ENCODE peak calls at places on chromosomes 11 and 22, in nine cellular contexts. One of them, this sample, is unnamed.

GRCh38 chr22:48423481-48423901 is 1404.2 kb downstream of the BRD1 start:
- DNase-seq in CMK: no peak
- DNase-seq in AG04449: peak; percentile 26
- DNase-seq in mesenteric fat pad: peak; percentile 22
- DNase-seq in GM12892: no peak
- DNase-seq in transverse colon: no peak
- DNase-seq in activated CD4-positive, CD25-positive, alpha-beta regulatory T cell treated with anti-CD3 and anti-CD28 coated beads, Interleukin-2, amount 50 U/mL, for 72 hours: no peak
- DNase-seq in NCI-H1436 treated with DMSO at 0.1 percent for 48 hours: no peak
- DNase-seq in SK-N-SH: no peak
- DNase-seq in this sample: no peak

GRCh38 chr22:48491451-48491941 is 1336.2 kb downstream of the BRD1 start:
- DNase-seq in CMK: no peak
- DNase-seq in AG04449: no peak
- DNase-seq in mesenteric fat pad: peak; percentile 51
- DNase-seq in GM12892: no peak
- DNase-seq in transverse colon: no peak
- DNase-seq in activated CD4-positive, CD25-positive, alpha-beta regulatory T cell treated with anti-CD3 and anti-CD28 coated beads, Interleukin-2, amount 50 U/mL, for 72 hours: no peak
- DNase-seq in NCI-H1436 treated with DMSO at 0.1 percent for 48 hours: no peak
- DNase-seq in SK-N-SH: no peak
- DNase-seq in this sample: no peak

GRCh38 chr22:31537019-31537535 is 40.7 kb downstream of the SFI1 start:
- DNase-seq in CMK: no peak
- DNase-seq in AG04449: no peak
- DNase-seq in mesenteric fat pad: no peak
- DNase-seq in GM12892: no peak
- DNase-seq in transverse colon: no peak
- DNase-seq in activated CD4-positive, CD25-positive, alpha-beta regulatory T cell treated with anti-CD3 and anti-CD28 coated beads, Interleukin-2, amount 50 U/mL, for 72 hours: no peak
- DNase-seq in NCI-H1436 treated with DMSO at 0.1 percent for 48 hours: no peak
- DNase-seq in SK-N-SH: no peak
- DNase-seq in this sample: no peak

GRCh38 chr11:92589512-92589911 is 364.9 kb downstream of the FAT3 start:
- DNase-seq in CMK: no peak
- DNase-seq in AG04449: no peak
- DNase-seq in mesenteric fat pad: no peak
- DNase-seq in GM12892: no peak
- DNase-seq in transverse colon: no peak
- DNase-seq in activated CD4-positive, CD25-positive, alpha-beta regulatory T cell treated with anti-CD3 and anti-CD28 coated beads, Interleukin-2, amount 50 U/mL, for 72 hours: no peak
- DNase-seq in NCI-H1436 treated with DMSO at 0.1 percent for 48 hours: no peak
- DNase-seq in SK-N-SH: no peak
- DNase-seq in this sample: no peak

GRCh38 chr11:123235117-123235686 is 40.2 kb upstream of the CLMP start:
- DNase-seq in CMK: peak; percentile 9
- DNase-seq in AG04449: no peak
- DNase-seq in mesenteric fat pad: no peak
- DNase-seq in GM12892: no peak
- DNase-seq in transverse colon: peak; percentile 50
- DNase-seq in activated CD4-positive, CD25-positive, alpha-beta regulatory T cell treated with anti-CD3 and anti-CD28 coated beads, Interleukin-2, amount 50 U/mL, for 72 hours: peak; percentile 62
- DNase-seq in NCI-H1436 treated with DMSO at 0.1 percent for 48 hours: no peak
- DNase-seq in SK-N-SH: peak; percentile 68
- DNase-seq in this sample: no peak

GRCh38 chr11:114343493-114343892 is 47.3 kb downstream of the NNMT start:
- DNase-seq in CMK: no peak
- DNase-seq in AG04449: no peak
- DNase-seq in mesenteric fat pad: no peak
- DNase-seq in GM12892: no peak
- DNase-seq in transverse colon: no peak
- DNase-seq in activated CD4-positive, CD25-positive, alpha-beta regulatory T cell treated with anti-CD3 and anti-CD28 coated beads, Interleukin-2, amount 50 U/mL, for 72 hours: no peak
- DNase-seq in NCI-H1436 treated with DMSO at 0.1 percent for 48 hours: no peak
- DNase-seq in SK-N-SH: no peak
- DNase-seq in this sample: no peak

GRCh38 chr22:44486538-44486937 is 11.5 kb downstream of the RTL6 start:
- DNase-seq in CMK: no peak
- DNase-seq in AG04449: no peak
- DNase-seq in mesenteric fat pad: no peak
- DNase-seq in GM12892: no peak
- DNase-seq in transverse colon: no peak
- DNase-seq in activated CD4-positive, CD25-positive, alpha-beta regulatory T cell treated with anti-CD3 and anti-CD28 coated beads, Interleukin-2, amount 50 U/mL, for 72 hours: no peak
- DNase-seq in NCI-H1436 treated with DMSO at 0.1 percent for 48 hours: no peak
- DNase-seq in SK-N-SH: no peak
- DNase-seq in this sample: no peak

GRCh38 chr11:68010058-68011041 is at the start of gene ALDH3B1:
- DNase-seq in CMK: peak; percentile 74
- DNase-seq in AG04449: no peak
- DNase-seq in mesenteric fat pad: peak; percentile 97
- DNase-seq in GM12892: no peak
- DNase-seq in transverse colon: peak; percentile 92
- DNase-seq in activated CD4-positive, CD25-positive, alpha-beta regulatory T cell treated with anti-CD3 and anti-CD28 coated beads, Interleukin-2, amount 50 U/mL, for 72 hours: no peak
- DNase-seq in NCI-H1436 treated with DMSO at 0.1 percent for 48 hours: no peak
- DNase-seq in SK-N-SH: peak; percentile 52
- DNase-seq in this sample: peak; percentile 55

GRCh38 chr11:44659641-44660040 is 67.1 kb upstream of the TSPAN18 start:
- DNase-seq in CMK: no peak
- DNase-seq in AG04449: no peak
- DNase-seq in mesenteric fat pad: no peak
- DNase-seq in GM12892: no peak
- DNase-seq in transverse colon: peak; percentile 32
- DNase-seq in activated CD4-positive, CD25-positive, alpha-beta regulatory T cell treated with anti-CD3 and anti-CD28 coated beads, Interleukin-2, amount 50 U/mL, for 72 hours: no peak
- DNase-seq in NCI-H1436 treated with DMSO at 0.1 percent for 48 hours: no peak
- DNase-seq in SK-N-SH: peak; percentile 42
- DNase-seq in this sample: no peak

GRCh38 chr11:12556788-12557384 is 117.3 kb upstream of the TEAD1 start:
- DNase-seq in CMK: no peak
- DNase-seq in AG04449: peak; percentile 90
- DNase-seq in mesenteric fat pad: no peak
- DNase-seq in GM12892: no peak
- DNase-seq in transverse colon: peak; percentile 56
- DNase-seq in activated CD4-positive, CD25-positive, alpha-beta regulatory T cell treated with anti-CD3 and anti-CD28 coated beads, Interleukin-2, amount 50 U/mL, for 72 hours: no peak
- DNase-seq in NCI-H1436 treated with DMSO at 0.1 percent for 48 hours: no peak
- DNase-seq in SK-N-SH: no peak
- DNase-seq in this sample: peak; percentile 89

GRCh38 chr22:18091478-18091877 is 13.7 kb downstream of the PEX26 start:
- DNase-seq in CMK: no peak
- DNase-seq in AG04449: no peak
- DNase-seq in mesenteric fat pad: no peak
- DNase-seq in GM12892: no peak
- DNase-seq in transverse colon: no peak
- DNase-seq in activated CD4-positive, CD25-positive, alpha-beta regulatory T cell treated with anti-CD3 and anti-CD28 coated beads, Interleukin-2, amount 50 U/mL, for 72 hours: no peak
- DNase-seq in NCI-H1436 treated with DMSO at 0.1 percent for 48 hours: no peak
- DNase-seq in SK-N-SH: no peak
- DNase-seq in this sample: no peak

GRCh38 chr11:118657709-118658108 is 21.7 kb downstream of the TREH start:
- DNase-seq in CMK: no peak
- DNase-seq in AG04449: no peak
- DNase-seq in mesenteric fat pad: no peak
- DNase-seq in GM12892: no peak
- DNase-seq in transverse colon: no peak
- DNase-seq in activated CD4-positive, CD25-positive, alpha-beta regulatory T cell treated with anti-CD3 and anti-CD28 coated beads, Interleukin-2, amount 50 U/mL, for 72 hours: no peak
- DNase-seq in NCI-H1436 treated with DMSO at 0.1 percent for 48 hours: no peak
- DNase-seq in SK-N-SH: no peak
- DNase-seq in this sample: no peak

GRCh38 chr22:48239461-48240164 is 1477.2 kb downstream of the TBC1D22A start:
- DNase-seq in CMK: no peak
- DNase-seq in AG04449: no peak
- DNase-seq in mesenteric fat pad: no peak
- DNase-seq in GM12892: no peak
- DNase-seq in transverse colon: no peak
- DNase-seq in activated CD4-positive, CD25-positive, alpha-beta regulatory T cell treated with anti-CD3 and anti-CD28 coated beads, Interleukin-2, amount 50 U/mL, for 72 hours: no peak
- DNase-seq in NCI-H1436 treated with DMSO at 0.1 percent for 48 hours: no peak
- DNase-seq in SK-N-SH: no peak
- DNase-seq in this sample: no peak

GRCh38 chr22:31583861-31584485 is 78.0 kb downstream of the PISD start:
- DNase-seq in CMK: no peak
- DNase-seq in AG04449: no peak
- DNase-seq in mesenteric fat pad: no peak
- DNase-seq in GM12892: no peak
- DNase-seq in transverse colon: no peak
- DNase-seq in activated CD4-positive, CD25-positive, alpha-beta regulatory T cell treated with anti-CD3 and anti-CD28 coated beads, Interleukin-2, amount 50 U/mL, for 72 hours: no peak
- DNase-seq in NCI-H1436 treated with DMSO at 0.1 percent for 48 hours: no peak
- DNase-seq in SK-N-SH: no peak
- DNase-seq in this sample: peak; percentile 31

GRCh38 chr22:36029406-36029755 is 757 bp upstream of the RBFOX2 start:
- DNase-seq in CMK: no peak
- DNase-seq in AG04449: no peak
- DNase-seq in mesenteric fat pad: no peak
- DNase-seq in GM12892: no peak
- DNase-seq in transverse colon: no peak
- DNase-seq in activated CD4-positive, CD25-positive, alpha-beta regulatory T cell treated with anti-CD3 and anti-CD28 coated beads, Interleukin-2, amount 50 U/mL, for 72 hours: no peak
- DNase-seq in NCI-H1436 treated with DMSO at 0.1 percent for 48 hours: no peak
- DNase-seq in SK-N-SH: no peak
- DNase-seq in this sample: no peak

GRCh38 chr11:94746721-94747120 is 21.4 kb upstream of the AMOTL1 start:
- DNase-seq in CMK: no peak
- DNase-seq in AG04449: no peak
- DNase-seq in mesenteric fat pad: no peak
- DNase-seq in GM12892: no peak
- DNase-seq in transverse colon: no peak
- DNase-seq in activated CD4-positive, CD25-positive, alpha-beta regulatory T cell treated with anti-CD3 and anti-CD28 coated beads, Interleukin-2, amount 50 U/mL, for 72 hours: no peak
- DNase-seq in NCI-H1436 treated with DMSO at 0.1 percent for 48 hours: no peak
- DNase-seq in SK-N-SH: no peak
- DNase-seq in this sample: no peak

GRCh38 chr11:7630002-7630401 is 43.3 kb downstream of the CYB5R2 start:
- DNase-seq in CMK: no peak
- DNase-seq in AG04449: no peak
- DNase-seq in mesenteric fat pad: no peak
- DNase-seq in GM12892: no peak
- DNase-seq in transverse colon: no peak
- DNase-seq in activated CD4-positive, CD25-positive, alpha-beta regulatory T cell treated with anti-CD3 and anti-CD28 coated beads, Interleukin-2, amount 50 U/mL, for 72 hours: no peak
- DNase-seq in NCI-H1436 treated with DMSO at 0.1 percent for 48 hours: no peak
- DNase-seq in SK-N-SH: no peak
- DNase-seq in this sample: no peak

GRCh38 chr22:38230108-38230825 is 28.5 kb downstream of the MAFF start:
- DNase-seq in CMK: peak; percentile 67
- DNase-seq in AG04449: no peak
- DNase-seq in mesenteric fat pad: no peak
- DNase-seq in GM12892: no peak
- DNase-seq in transverse colon: peak; percentile 80
- DNase-seq in activated CD4-positive, CD25-positive, alpha-beta regulatory T cell treated with anti-CD3 and anti-CD28 coated beads, Interleukin-2, amount 50 U/mL, for 72 hours: no peak
- DNase-seq in NCI-H1436 treated with DMSO at 0.1 percent for 48 hours: no peak
- DNase-seq in SK-N-SH: no peak
- DNase-seq in this sample: no peak

GRCh38 chr11:68106165-68106940 is 14.8 kb downstream of the CHKA start:
- DNase-seq in CMK: no peak
- DNase-seq in AG04449: no peak
- DNase-seq in mesenteric fat pad: no peak
- DNase-seq in GM12892: no peak
- DNase-seq in transverse colon: peak; percentile 82
- DNase-seq in activated CD4-positive, CD25-positive, alpha-beta regulatory T cell treated with anti-CD3 and anti-CD28 coated beads, Interleukin-2, amount 50 U/mL, for 72 hours: no peak
- DNase-seq in NCI-H1436 treated with DMSO at 0.1 percent for 48 hours: no peak
- DNase-seq in SK-N-SH: no peak
- DNase-seq in this sample: no peak

GRCh38 chr11:8963569-8964323 is 496 bp downstream of the TMEM9B start:
- DNase-seq in CMK: peak; percentile 49
- DNase-seq in AG04449: no peak
- DNase-seq in mesenteric fat pad: peak; percentile 93
- DNase-seq in GM12892: peak; percentile 63
- DNase-seq in transverse colon: peak; percentile 90
- DNase-seq in activated CD4-positive, CD25-positive, alpha-beta regulatory T cell treated with anti-CD3 and anti-CD28 coated beads, Interleukin-2, amount 50 U/mL, for 72 hours: peak; percentile 81
- DNase-seq in NCI-H1436 treated with DMSO at 0.1 percent for 48 hours: peak; percentile 4
- DNase-seq in SK-N-SH: peak; percentile 85
- DNase-seq in this sample: peak; percentile 13

GRCh38 chr11:13238879-13239514 is 38.6 kb upstream of the BMAL1 start:
- DNase-seq in CMK: peak; percentile 20
- DNase-seq in AG04449: no peak
- DNase-seq in mesenteric fat pad: no peak
- DNase-seq in GM12892: no peak
- DNase-seq in transverse colon: peak; percentile 46
- DNase-seq in activated CD4-positive, CD25-positive, alpha-beta regulatory T cell treated with anti-CD3 and anti-CD28 coated beads, Interleukin-2, amount 50 U/mL, for 72 hours: peak; percentile 53
- DNase-seq in NCI-H1436 treated with DMSO at 0.1 percent for 48 hours: no peak
- DNase-seq in SK-N-SH: peak; percentile 32
- DNase-seq in this sample: no peak

GRCh38 chr22:23251445-23252093 is 71.3 kb downstream of the BCR start:
- DNase-seq in CMK: no peak
- DNase-seq in AG04449: no peak
- DNase-seq in mesenteric fat pad: no peak
- DNase-seq in GM12892: no peak
- DNase-seq in transverse colon: peak; percentile 43
- DNase-seq in activated CD4-positive, CD25-positive, alpha-beta regulatory T cell treated with anti-CD3 and anti-CD28 coated beads, Interleukin-2, amount 50 U/mL, for 72 hours: no peak
- DNase-seq in NCI-H1436 treated with DMSO at 0.1 percent for 48 hours: no peak
- DNase-seq in SK-N-SH: no peak
- DNase-seq in this sample: no peak

GRCh38 chr11:131056036-131056435 is 139.8 kb upstream of the SNX19 start:
- DNase-seq in CMK: no peak
- DNase-seq in AG04449: no peak
- DNase-seq in mesenteric fat pad: no peak
- DNase-seq in GM12892: no peak
- DNase-seq in transverse colon: no peak
- DNase-seq in activated CD4-positive, CD25-positive, alpha-beta regulatory T cell treated with anti-CD3 and anti-CD28 coated beads, Interleukin-2, amount 50 U/mL, for 72 hours: no peak
- DNase-seq in NCI-H1436 treated with DMSO at 0.1 percent for 48 hours: no peak
- DNase-seq in SK-N-SH: no peak
- DNase-seq in this sample: no peak

GRCh38 chr11:71144010-71144409 is 108.4 kb downstream of the SHANK2 start:
- DNase-seq in CMK: no peak
- DNase-seq in AG04449: no peak
- DNase-seq in mesenteric fat pad: no peak
- DNase-seq in GM12892: no peak
- DNase-seq in transverse colon: no peak
- DNase-seq in activated CD4-positive, CD25-positive, alpha-beta regulatory T cell treated with anti-CD3 and anti-CD28 coated beads, Interleukin-2, amount 50 U/mL, for 72 hours: no peak
- DNase-seq in NCI-H1436 treated with DMSO at 0.1 percent for 48 hours: no peak
- DNase-seq in SK-N-SH: no peak
- DNase-seq in this sample: no peak

GRCh38 chr11:97814325-97814959 is 1206.3 kb upstream of the CNTN5 start:
- DNase-seq in CMK: no peak
- DNase-seq in AG04449: no peak
- DNase-seq in mesenteric fat pad: no peak
- DNase-seq in GM12892: no peak
- DNase-seq in transverse colon: no peak
- DNase-seq in activated CD4-positive, CD25-positive, alpha-beta regulatory T cell treated with anti-CD3 and anti-CD28 coated beads, Interleukin-2, amount 50 U/mL, for 72 hours: no peak
- DNase-seq in NCI-H1436 treated with DMSO at 0.1 percent for 48 hours: no peak
- DNase-seq in SK-N-SH: no peak
- DNase-seq in this sample: no peak

GRCh38 chr22:23289851-23290724 is 109.8 kb downstream of the BCR start:
- DNase-seq in CMK: peak; percentile 30
- DNase-seq in AG04449: no peak
- DNase-seq in mesenteric fat pad: no peak
- DNase-seq in GM12892: peak; percentile 77
- DNase-seq in transverse colon: peak; percentile 73
- DNase-seq in activated CD4-positive, CD25-positive, alpha-beta regulatory T cell treated with anti-CD3 and anti-CD28 coated beads, Interleukin-2, amount 50 U/mL, for 72 hours: peak; percentile 75
- DNase-seq in NCI-H1436 treated with DMSO at 0.1 percent for 48 hours: no peak
- DNase-seq in SK-N-SH: peak; percentile 89
- DNase-seq in this sample: no peak

GRCh38 chr22:24392218-24392931 is 35.0 kb upstream of the ADORA2A start:
- DNase-seq in CMK: no peak
- DNase-seq in AG04449: no peak
- DNase-seq in mesenteric fat pad: no peak
- DNase-seq in GM12892: no peak
- DNase-seq in transverse colon: no peak
- DNase-seq in activated CD4-positive, CD25-positive, alpha-beta regulatory T cell treated with anti-CD3 and anti-CD28 coated beads, Interleukin-2, amount 50 U/mL, for 72 hours: no peak
- DNase-seq in NCI-H1436 treated with DMSO at 0.1 percent for 48 hours: no peak
- DNase-seq in SK-N-SH: peak; percentile 62
- DNase-seq in this sample: no peak

GRCh38 chr11:113393501-113393985 is 6.0 kb downstream of the ANKK1 start:
- DNase-seq in CMK: no peak
- DNase-seq in AG04449: no peak
- DNase-seq in mesenteric fat pad: no peak
- DNase-seq in GM12892: no peak
- DNase-seq in transverse colon: no peak
- DNase-seq in activated CD4-positive, CD25-positive, alpha-beta regulatory T cell treated with anti-CD3 and anti-CD28 coated beads, Interleukin-2, amount 50 U/mL, for 72 hours: no peak
- DNase-seq in NCI-H1436 treated with DMSO at 0.1 percent for 48 hours: no peak
- DNase-seq in SK-N-SH: no peak
- DNase-seq in this sample: no peak

GRCh38 chr22:48104786-48105185 is 1342.3 kb downstream of the TBC1D22A start:
- DNase-seq in CMK: no peak
- DNase-seq in AG04449: no peak
- DNase-seq in mesenteric fat pad: peak; percentile 67
- DNase-seq in GM12892: no peak
- DNase-seq in transverse colon: no peak
- DNase-seq in activated CD4-positive, CD25-positive, alpha-beta regulatory T cell treated with anti-CD3 and anti-CD28 coated beads, Interleukin-2, amount 50 U/mL, for 72 hours: no peak
- DNase-seq in NCI-H1436 treated with DMSO at 0.1 percent for 48 hours: no peak
- DNase-seq in SK-N-SH: no peak
- DNase-seq in this sample: no peak

GRCh38 chr11:111561306-111561705 is 20.8 kb downstream of the LAYN start:
- DNase-seq in CMK: no peak
- DNase-seq in AG04449: no peak
- DNase-seq in mesenteric fat pad: no peak
- DNase-seq in GM12892: no peak
- DNase-seq in transverse colon: no peak
- DNase-seq in activated CD4-positive, CD25-positive, alpha-beta regulatory T cell treated with anti-CD3 and anti-CD28 coated beads, Interleukin-2, amount 50 U/mL, for 72 hours: no peak
- DNase-seq in NCI-H1436 treated with DMSO at 0.1 percent for 48 hours: no peak
- DNase-seq in SK-N-SH: no peak
- DNase-seq in this sample: no peak

GRCh38 chr11:126157326-126158030 is 54.0 kb downstream of the RPUSD4 start:
- DNase-seq in CMK: no peak
- DNase-seq in AG04449: no peak
- DNase-seq in mesenteric fat pad: no peak
- DNase-seq in GM12892: no peak
- DNase-seq in transverse colon: no peak
- DNase-seq in activated CD4-positive, CD25-positive, alpha-beta regulatory T cell treated with anti-CD3 and anti-CD28 coated beads, Interleukin-2, amount 50 U/mL, for 72 hours: no peak
- DNase-seq in NCI-H1436 treated with DMSO at 0.1 percent for 48 hours: no peak
- DNase-seq in SK-N-SH: no peak
- DNase-seq in this sample: no peak

This sample was measured in skeletal muscle cell.